ENCODE peak calls at places on chromosomes 12 and 14, in seven cellular contexts. C is A549, E is NCI-H1105, Q is esophagus muscularis mucosa, T is stomach, S is fibroblast of the conjunctiva, Z is ELR. I is an unnamed sample.

GRCh38 chr14:95597784-95598204 is 62.9 kb downstream of the GLRX5 start:
- DNase-seq in C (no peak), E (peak; percentile 78), Q (no peak), T (no peak), S (no peak), Z (peak; percentile 51), I (no peak)

GRCh38 chr14:89477391-89477790 is 60.4 kb upstream of the FOXN3 start:
- DNase-seq in C (no peak), E (no peak), Q (no peak), T (peak; percentile 29), S (no peak), Z (no peak), I (no peak)

GRCh38 chr12:129535351-129535750 is 368.5 kb downstream of the TMEM132D start:
- DNase-seq in C (no peak), E (no peak), Q (no peak), T (no peak), S (no peak), Z (no peak), I (no peak)

GRCh38 chr14:32203928-32204357 is 874 bp upstream of the RNU6-8 start:
- DNase-seq in C (peak; percentile 21), E (peak; percentile 14), Q (no peak), T (no peak), S (no peak), Z (peak; percentile 14), I (no peak)

GRCh38 chr12:6376079-6376941 is 947 bp upstream of the SCNN1A start:
- DNase-seq in C (peak; percentile 78), E (no peak), Q (no peak), T (peak; percentile 92), S (no peak), Z (peak; percentile 52), I (no peak)

GRCh38 chr12:115037830-115038229 is 353.9 kb upstream of the TBX3 start:
- DNase-seq in C (no peak), E (no peak), Q (no peak), T (no peak), S (peak; percentile 48), Z (no peak), I (no peak)

GRCh38 chr12:70449074-70449757 is 83.1 kb downstream of the KCNMB4 start:
- DNase-seq in C (peak; percentile 33), E (no peak), Q (no peak), T (no peak), S (no peak), Z (peak; percentile 18), I (no peak)

GRCh38 chr12:1939745-1940607 is 21.5 kb upstream of the CACNA2D4 start:
- DNase-seq in C (peak; percentile 80), E (peak; percentile 56), Q (peak; percentile 98), T (peak; percentile 91), S (peak; percentile 73), Z (peak; percentile 76), I (peak; percentile 67)

GRCh38 chr12:132899033-132899432 is 11.6 kb upstream of the CHFR start:
- DNase-seq in C (no peak), E (no peak), Q (no peak), T (no peak), S (no peak), Z (peak; percentile 30), I (no peak)

GRCh38 chr12:132487311-132487741 is 2.6 kb upstream of the FBRSL1 start:
- DNase-seq in C (no peak), E (no peak), Q (no peak), T (no peak), S (no peak), Z (no peak), I (no peak)

GRCh38 chr14:68391292-68392014 is 401.4 kb downstream of the ZFP36L1 start:
- DNase-seq in C (no peak), E (no peak), Q (no peak), T (no peak), S (peak; percentile 81), Z (no peak), I (no peak)

GRCh38 chr12:53743277-53744129 is 8.3 kb downstream of the CISTR start:
- DNase-seq in C (peak; percentile 60), E (peak; percentile 14), Q (no peak), T (peak; percentile 61), S (no peak), Z (peak; percentile 69), I (peak; percentile 67)

GRCh38 chr14:47917344-47917954 is 242.0 kb upstream of the MDGA2 start:
- DNase-seq in C (peak; percentile 3), E (peak; percentile 29), Q (no peak), T (no peak), S (no peak), Z (peak; percentile 16), I (no peak)

GRCh38 chr12:113109872-113110623 is 25.5 kb downstream of the RASAL1 start:
- DNase-seq in C (no peak), E (no peak), Q (no peak), T (no peak), S (no peak), Z (no peak), I (no peak)

GRCh38 chr12:84964048-84964447 is 51.4 kb upstream of the SLC6A15 start:
- DNase-seq in C (no peak), E (no peak), Q (no peak), T (no peak), S (no peak), Z (no peak), I (no peak)

GRCh38 chr12:121499929-121500793 is 80.7 kb downstream of the KDM2B start:
- DNase-seq in C (peak; percentile 65), E (peak; percentile 36), Q (peak; percentile 95), T (peak; percentile 84), S (peak; percentile 29), Z (peak; percentile 72), I (peak; percentile 72)

GRCh38 chr12:110370732-110371141 is 32.8 kb downstream of the ANAPC7 start:
- DNase-seq in C (no peak), E (no peak), Q (no peak), T (no peak), S (no peak), Z (no peak), I (no peak)

GRCh38 chr14:23149745-23150144 is 30.7 kb upstream of the CEBPE start:
- DNase-seq in C (no peak), E (no peak), Q (no peak), T (no peak), S (no peak), Z (no peak), I (no peak)

GRCh38 chr14:91258021-91258618 is 13.6 kb upstream of the GPR68 start:
- DNase-seq in C (peak; percentile 20), E (no peak), Q (no peak), T (no peak), S (no peak), Z (no peak), I (no peak)

GRCh38 chr12:109744991-109745942 is 31.6 kb downstream of the FAM222A start:
- DNase-seq in C (no peak), E (no peak), Q (no peak), T (peak; percentile 47), S (no peak), Z (no peak), I (no peak)

GRCh38 chr14:95047754-95048153 is 109.6 kb downstream of the DICER1 start:
- DNase-seq in C (no peak), E (no peak), Q (no peak), T (peak; percentile 14), S (no peak), Z (no peak), I (no peak)

GRCh38 chr12:27528788-27529187 is 4.8 kb downstream of the PPFIBP1 start:
- DNase-seq in C (no peak), E (no peak), Q (no peak), T (no peak), S (no peak), Z (no peak), I (no peak)